ENCODE peak calls at places on chromosomes 5 and 9, in six cellular contexts. One of them, this sample, is unnamed.

GRCh38 chr9:1276474-1276873 is 226.3 kb downstream of the DMRT2 start:
- DNase-seq in choroid plexus epithelial cell: no peak
- DNase-seq in esophagus muscularis mucosa: peak; percentile 89
- DNase-seq in WTC11: no peak
- DNase-seq in AG10803: no peak
- DNase-seq in activated CD8-positive, alpha-beta T cell treated with anti-CD3 and anti-CD28 coated beads for 36 hours: no peak
- DNase-seq in this sample: no peak

GRCh38 chr9:4116091-4116581 is 183.7 kb downstream of the GLIS3 start:
- DNase-seq in AG10803: peak; percentile 34
- DNase-seq in activated CD8-positive, alpha-beta T cell treated with anti-CD3 and anti-CD28 coated beads for 36 hours: no peak
- DNase-seq in choroid plexus epithelial cell: peak; percentile 51
- DNase-seq in WTC11: no peak
- DNase-seq in esophagus muscularis mucosa: no peak
- DNase-seq in this sample: no peak

GRCh38 chr5:154390096-154390495 is 55.7 kb upstream of the SAP30L start:
- DNase-seq in activated CD8-positive, alpha-beta T cell treated with anti-CD3 and anti-CD28 coated beads for 36 hours: no peak
- DNase-seq in AG10803: no peak
- DNase-seq in choroid plexus epithelial cell: peak; percentile 32
- DNase-seq in esophagus muscularis mucosa: no peak
- DNase-seq in WTC11: no peak
- DNase-seq in this sample: no peak

GRCh38 chr5:141493500-141494422 is 4.9 kb downstream of the PCDHGC5 start:
- DNase-seq in choroid plexus epithelial cell: peak; percentile 19
- DNase-seq in esophagus muscularis mucosa: no peak
- DNase-seq in AG10803: peak; percentile 74
- DNase-seq in activated CD8-positive, alpha-beta T cell treated with anti-CD3 and anti-CD28 coated beads for 36 hours: no peak
- DNase-seq in WTC11: no peak
- DNase-seq in this sample: no peak

GRCh38 chr9:69122086-69122390 is 52.0 kb upstream of the TJP2 start:
- DNase-seq in activated CD8-positive, alpha-beta T cell treated with anti-CD3 and anti-CD28 coated beads for 36 hours: peak; percentile 52
- DNase-seq in AG10803: peak; percentile 49
- DNase-seq in esophagus muscularis mucosa: no peak
- DNase-seq in WTC11: peak; percentile 67
- DNase-seq in choroid plexus epithelial cell: peak; percentile 73
- DNase-seq in this sample: peak; percentile 68

GRCh38 chr5:172837640-172838039 is 3.6 kb downstream of the ERGIC1 start:
- DNase-seq in esophagus muscularis mucosa: no peak
- DNase-seq in choroid plexus epithelial cell: no peak
- DNase-seq in WTC11: no peak
- DNase-seq in AG10803: no peak
- DNase-seq in activated CD8-positive, alpha-beta T cell treated with anti-CD3 and anti-CD28 coated beads for 36 hours: peak; percentile 79
- DNase-seq in this sample: no peak

GRCh38 chr5:175386526-175386925 is 57.5 kb downstream of the DRD1 start:
- DNase-seq in esophagus muscularis mucosa: no peak
- DNase-seq in WTC11: no peak
- DNase-seq in choroid plexus epithelial cell: no peak
- DNase-seq in activated CD8-positive, alpha-beta T cell treated with anti-CD3 and anti-CD28 coated beads for 36 hours: no peak
- DNase-seq in AG10803: no peak
- DNase-seq in this sample: no peak

GRCh38 chr5:157913575-157913974 is 54.6 kb upstream of the CLINT1 start:
- DNase-seq in choroid plexus epithelial cell: no peak
- DNase-seq in WTC11: no peak
- DNase-seq in activated CD8-positive, alpha-beta T cell treated with anti-CD3 and anti-CD28 coated beads for 36 hours: no peak
- DNase-seq in AG10803: no peak
- DNase-seq in esophagus muscularis mucosa: no peak
- DNase-seq in this sample: no peak

GRCh38 chr5:132754947-132755346 is 7.7 kb downstream of the CCNI2 start:
- DNase-seq in activated CD8-positive, alpha-beta T cell treated with anti-CD3 and anti-CD28 coated beads for 36 hours: peak; percentile 26
- DNase-seq in choroid plexus epithelial cell: peak; percentile 72
- DNase-seq in esophagus muscularis mucosa: no peak
- DNase-seq in AG10803: peak; percentile 41
- DNase-seq in WTC11: no peak
- DNase-seq in this sample: peak; percentile 36

GRCh38 chr5:132758406-132758805 is 11.2 kb downstream of the CCNI2 start:
- DNase-seq in choroid plexus epithelial cell: no peak
- DNase-seq in AG10803: no peak
- DNase-seq in esophagus muscularis mucosa: no peak
- DNase-seq in activated CD8-positive, alpha-beta T cell treated with anti-CD3 and anti-CD28 coated beads for 36 hours: no peak
- DNase-seq in WTC11: no peak
- DNase-seq in this sample: no peak

GRCh38 chr5:132759114-132760042 is 12.2 kb downstream of the CCNI2 start:
- DNase-seq in esophagus muscularis mucosa: no peak
- DNase-seq in WTC11: no peak
- DNase-seq in choroid plexus epithelial cell: no peak
- DNase-seq in activated CD8-positive, alpha-beta T cell treated with anti-CD3 and anti-CD28 coated beads for 36 hours: no peak
- DNase-seq in AG10803: no peak
- DNase-seq in this sample: no peak

GRCh38 chr5:132754111-132754510 is 6.9 kb downstream of the CCNI2 start:
- DNase-seq in activated CD8-positive, alpha-beta T cell treated with anti-CD3 and anti-CD28 coated beads for 36 hours: no peak
- DNase-seq in AG10803: no peak
- DNase-seq in WTC11: no peak
- DNase-seq in choroid plexus epithelial cell: no peak
- DNase-seq in esophagus muscularis mucosa: no peak
- DNase-seq in this sample: no peak

GRCh38 chr5:132756542-132756941 is 9.3 kb downstream of the CCNI2 start:
- DNase-seq in activated CD8-positive, alpha-beta T cell treated with anti-CD3 and anti-CD28 coated beads for 36 hours: no peak
- DNase-seq in AG10803: no peak
- DNase-seq in WTC11: no peak
- DNase-seq in choroid plexus epithelial cell: no peak
- DNase-seq in esophagus muscularis mucosa: no peak
- DNase-seq in this sample: no peak
- TF ChIP-seq CTCF in activated CD8-positive, alpha-beta T cell treated with anti-CD3 and anti-CD28 coated beads for 36 hours: no peak
- TF ChIP-seq CTCF in AG10803: no peak
- TF ChIP-seq CTCF in WTC11: no peak
- TF ChIP-seq CTCF in choroid plexus epithelial cell: no peak
- TF ChIP-seq CTCF in esophagus muscularis mucosa: no peak
- TF ChIP-seq CTCF in this sample: no peak

GRCh38 chr5:180289966-180290365 is 1.9 kb downstream of the MAPK9 start:
- DNase-seq in activated CD8-positive, alpha-beta T cell treated with anti-CD3 and anti-CD28 coated beads for 36 hours: no peak
- DNase-seq in choroid plexus epithelial cell: no peak
- DNase-seq in esophagus muscularis mucosa: no peak
- DNase-seq in WTC11: no peak
- DNase-seq in AG10803: no peak
- DNase-seq in this sample: peak; percentile 20

GRCh38 chr5:180291943-180292831 is at the start of gene MAPK9:
- DNase-seq in WTC11: peak; percentile 85
- DNase-seq in activated CD8-positive, alpha-beta T cell treated with anti-CD3 and anti-CD28 coated beads for 36 hours: peak; percentile 88
- DNase-seq in AG10803: peak; percentile 70
- DNase-seq in esophagus muscularis mucosa: no peak
- DNase-seq in choroid plexus epithelial cell: peak; percentile 76
- DNase-seq in this sample: peak; percentile 89

GRCh38 chr5:180289433-180289832 is 2.5 kb downstream of the MAPK9 start:
- DNase-seq in WTC11: no peak
- DNase-seq in esophagus muscularis mucosa: no peak
- DNase-seq in AG10803: no peak
- DNase-seq in activated CD8-positive, alpha-beta T cell treated with anti-CD3 and anti-CD28 coated beads for 36 hours: no peak
- DNase-seq in choroid plexus epithelial cell: no peak
- DNase-seq in this sample: peak; percentile 87

GRCh38 chr5:180290568-180291233 is 1.2 kb downstream of the MAPK9 start:
- DNase-seq in activated CD8-positive, alpha-beta T cell treated with anti-CD3 and anti-CD28 coated beads for 36 hours: no peak
- DNase-seq in choroid plexus epithelial cell: no peak
- DNase-seq in esophagus muscularis mucosa: no peak
- DNase-seq in AG10803: no peak
- DNase-seq in WTC11: no peak
- DNase-seq in this sample: peak; percentile 28

GRCh38 chr5:180291234-180291940 is 496 bp downstream of the MAPK9 start:
- DNase-seq in choroid plexus epithelial cell: peak; percentile 12
- DNase-seq in activated CD8-positive, alpha-beta T cell treated with anti-CD3 and anti-CD28 coated beads for 36 hours: peak; percentile 23
- DNase-seq in WTC11: peak; percentile 39
- DNase-seq in AG10803: no peak
- DNase-seq in esophagus muscularis mucosa: no peak
- DNase-seq in this sample: peak; percentile 28
- TF ChIP-seq CTCF in choroid plexus epithelial cell: peak; percentile 29
- TF ChIP-seq CTCF in activated CD8-positive, alpha-beta T cell treated with anti-CD3 and anti-CD28 coated beads for 36 hours: peak; percentile 14
- TF ChIP-seq CTCF in WTC11: no peak
- TF ChIP-seq CTCF in AG10803: peak; percentile 11
- TF ChIP-seq CTCF in esophagus muscularis mucosa: no peak
- TF ChIP-seq CTCF in this sample: peak; percentile 23

GRCh38 chr9:91757802-91758201 is 192.2 kb downstream of the ROR2 start:
- DNase-seq in WTC11: no peak
- DNase-seq in activated CD8-positive, alpha-beta T cell treated with anti-CD3 and anti-CD28 coated beads for 36 hours: no peak
- DNase-seq in choroid plexus epithelial cell: no peak
- DNase-seq in esophagus muscularis mucosa: no peak
- DNase-seq in AG10803: peak; percentile 58
- DNase-seq in this sample: no peak

GRCh38 chr9:91758491-91758981 is 191.5 kb downstream of the ROR2 start:
- DNase-seq in choroid plexus epithelial cell: peak; percentile 75
- DNase-seq in activated CD8-positive, alpha-beta T cell treated with anti-CD3 and anti-CD28 coated beads for 36 hours: peak; percentile 69
- DNase-seq in AG10803: peak; percentile 49
- DNase-seq in esophagus muscularis mucosa: no peak
- DNase-seq in WTC11: peak; percentile 84
- DNase-seq in this sample: peak; percentile 59

GRCh38 chr9:91760906-91761305 is 189.1 kb downstream of the ROR2 start:
- DNase-seq in choroid plexus epithelial cell: no peak
- DNase-seq in esophagus muscularis mucosa: no peak
- DNase-seq in AG10803: no peak
- DNase-seq in WTC11: no peak
- DNase-seq in activated CD8-positive, alpha-beta T cell treated with anti-CD3 and anti-CD28 coated beads for 36 hours: no peak
- DNase-seq in this sample: no peak

GRCh38 chr9:91764661-91765060 is 185.4 kb downstream of the ROR2 start:
- DNase-seq in esophagus muscularis mucosa: no peak
- DNase-seq in AG10803: no peak
- DNase-seq in choroid plexus epithelial cell: no peak
- DNase-seq in WTC11: no peak
- DNase-seq in activated CD8-positive, alpha-beta T cell treated with anti-CD3 and anti-CD28 coated beads for 36 hours: no peak
- DNase-seq in this sample: no peak

GRCh38 chr9:91761362-91761761 is 188.7 kb downstream of the ROR2 start:
- DNase-seq in choroid plexus epithelial cell: no peak
- DNase-seq in WTC11: no peak
- DNase-seq in esophagus muscularis mucosa: no peak
- DNase-seq in activated CD8-positive, alpha-beta T cell treated with anti-CD3 and anti-CD28 coated beads for 36 hours: no peak
- DNase-seq in AG10803: no peak
- DNase-seq in this sample: no peak
- TF ChIP-seq CTCF in choroid plexus epithelial cell: no peak
- TF ChIP-seq CTCF in WTC11: no peak
- TF ChIP-seq CTCF in esophagus muscularis mucosa: no peak
- TF ChIP-seq CTCF in activated CD8-positive, alpha-beta T cell treated with anti-CD3 and anti-CD28 coated beads for 36 hours: no peak
- TF ChIP-seq CTCF in AG10803: no peak
- TF ChIP-seq CTCF in this sample: no peak

GRCh38 chr9:87810008-87810407 is 72.7 kb upstream of the SPATA31E1 start:
- DNase-seq in activated CD8-positive, alpha-beta T cell treated with anti-CD3 and anti-CD28 coated beads for 36 hours: no peak
- DNase-seq in choroid plexus epithelial cell: no peak
- DNase-seq in esophagus muscularis mucosa: no peak
- DNase-seq in WTC11: no peak
- DNase-seq in AG10803: no peak
- DNase-seq in this sample: no peak
- TF ChIP-seq CTCF in activated CD8-positive, alpha-beta T cell treated with anti-CD3 and anti-CD28 coated beads for 36 hours: no peak
- TF ChIP-seq CTCF in choroid plexus epithelial cell: no peak
- TF ChIP-seq CTCF in esophagus muscularis mucosa: no peak
- TF ChIP-seq CTCF in WTC11: no peak
- TF ChIP-seq CTCF in AG10803: no peak
- TF ChIP-seq CTCF in this sample: no peak

GRCh38 chr9:128127568-128127989 is at the start of gene PTGES2:
- DNase-seq in WTC11: peak; percentile 68
- DNase-seq in choroid plexus epithelial cell: peak; percentile 85
- DNase-seq in AG10803: peak; percentile 88
- DNase-seq in esophagus muscularis mucosa: no peak
- DNase-seq in activated CD8-positive, alpha-beta T cell treated with anti-CD3 and anti-CD28 coated beads for 36 hours: peak; percentile 82
- DNase-seq in this sample: peak; percentile 86

GRCh38 chr9:128128836-128129590 is 1.5 kb upstream of the PTGES2 start:
- DNase-seq in AG10803: no peak
- DNase-seq in activated CD8-positive, alpha-beta T cell treated with anti-CD3 and anti-CD28 coated beads for 36 hours: no peak
- DNase-seq in WTC11: no peak
- DNase-seq in choroid plexus epithelial cell: no peak
- DNase-seq in esophagus muscularis mucosa: no peak
- DNase-seq in this sample: no peak

GRCh38 chr9:128125575-128126354 is 1.8 kb downstream of the PTGES2 start:
- DNase-seq in AG10803: no peak
- DNase-seq in activated CD8-positive, alpha-beta T cell treated with anti-CD3 and anti-CD28 coated beads for 36 hours: no peak
- DNase-seq in choroid plexus epithelial cell: peak; percentile 43
- DNase-seq in WTC11: no peak
- DNase-seq in esophagus muscularis mucosa: no peak
- DNase-seq in this sample: no peak

GRCh38 chr9:128124873-128125574 is 2.5 kb downstream of the PTGES2 start:
- DNase-seq in AG10803: peak; percentile 49
- DNase-seq in activated CD8-positive, alpha-beta T cell treated with anti-CD3 and anti-CD28 coated beads for 36 hours: peak; percentile 73
- DNase-seq in esophagus muscularis mucosa: no peak
- DNase-seq in choroid plexus epithelial cell: peak; percentile 78
- DNase-seq in WTC11: peak; percentile 92
- DNase-seq in this sample: peak; percentile 70

GRCh38 chr9:128127990-128128835 is 684 bp upstream of the PTGES2 start:
- DNase-seq in esophagus muscularis mucosa: peak; percentile 96
- DNase-seq in activated CD8-positive, alpha-beta T cell treated with anti-CD3 and anti-CD28 coated beads for 36 hours: peak; percentile 89
- DNase-seq in WTC11: peak; percentile 80
- DNase-seq in choroid plexus epithelial cell: peak; percentile 94
- DNase-seq in AG10803: peak; percentile 92
- DNase-seq in this sample: peak; percentile 92
- TF ChIP-seq CTCF in esophagus muscularis mucosa: no peak
- TF ChIP-seq CTCF in activated CD8-positive, alpha-beta T cell treated with anti-CD3 and anti-CD28 coated beads for 36 hours: no peak
- TF ChIP-seq CTCF in WTC11: no peak
- TF ChIP-seq CTCF in choroid plexus epithelial cell: no peak
- TF ChIP-seq CTCF in AG10803: no peak
- TF ChIP-seq CTCF in this sample: no peak

GRCh38 chr5:134911285-134912215 is 6.6 kb downstream of the PCBD2 start:
- DNase-seq in AG10803: peak; percentile 27
- DNase-seq in esophagus muscularis mucosa: no peak
- DNase-seq in choroid plexus epithelial cell: no peak
- DNase-seq in WTC11: no peak
- DNase-seq in activated CD8-positive, alpha-beta T cell treated with anti-CD3 and anti-CD28 coated beads for 36 hours: no peak
- DNase-seq in this sample: no peak

GRCh38 chr5:134913795-134914194 is 8.9 kb downstream of the PCBD2 start:
- DNase-seq in AG10803: no peak
- DNase-seq in activated CD8-positive, alpha-beta T cell treated with anti-CD3 and anti-CD28 coated beads for 36 hours: no peak
- DNase-seq in esophagus muscularis mucosa: no peak
- DNase-seq in WTC11: no peak
- DNase-seq in choroid plexus epithelial cell: no peak
- DNase-seq in this sample: no peak

GRCh38 chr5:134920848-134921575 is 16.1 kb downstream of the PCBD2 start:
- DNase-seq in AG10803: no peak
- DNase-seq in activated CD8-positive, alpha-beta T cell treated with anti-CD3 and anti-CD28 coated beads for 36 hours: no peak
- DNase-seq in esophagus muscularis mucosa: no peak
- DNase-seq in WTC11: no peak
- DNase-seq in choroid plexus epithelial cell: no peak
- DNase-seq in this sample: no peak

GRCh38 chr5:134913254-134913653 is 8.3 kb downstream of the PCBD2 start:
- DNase-seq in choroid plexus epithelial cell: no peak
- DNase-seq in activated CD8-positive, alpha-beta T cell treated with anti-CD3 and anti-CD28 coated beads for 36 hours: no peak
- DNase-seq in esophagus muscularis mucosa: no peak
- DNase-seq in AG10803: no peak
- DNase-seq in WTC11: no peak
- DNase-seq in this sample: no peak

GRCh38 chr5:134917070-134917831 is 12.3 kb downstream of the PCBD2 start:
- DNase-seq in esophagus muscularis mucosa: no peak
- DNase-seq in WTC11: peak; percentile 56
- DNase-seq in choroid plexus epithelial cell: no peak
- DNase-seq in activated CD8-positive, alpha-beta T cell treated with anti-CD3 and anti-CD28 coated beads for 36 hours: peak; percentile 35
- DNase-seq in AG10803: no peak
- DNase-seq in this sample: no peak
- TF ChIP-seq CTCF in esophagus muscularis mucosa: no peak
- TF ChIP-seq CTCF in WTC11: peak; percentile 36
- TF ChIP-seq CTCF in choroid plexus epithelial cell: peak; percentile 43
- TF ChIP-seq CTCF in activated CD8-positive, alpha-beta T cell treated with anti-CD3 and anti-CD28 coated beads for 36 hours: peak; percentile 35
- TF ChIP-seq CTCF in AG10803: no peak
- TF ChIP-seq CTCF in this sample: peak; percentile 33